ENCODE peak calls at places on chromosomes 5 and 9, in five cellular contexts. One of them, this sample, is unnamed.

GRCh38 chr9:133825555-133826198 is 87.5 kb upstream of the SARDH start:
- DNase-seq in HCT116: no peak
- DNase-seq in SK-N-SH: no peak
- DNase-seq in HepG2: no peak
- DNase-seq in H1: no peak
- DNase-seq in this sample: no peak

GRCh38 chr5:178323541-178323865 is 90.9 kb upstream of the PHYKPL start:
- DNase-seq in HepG2: no peak
- DNase-seq in H1: peak; percentile 45
- DNase-seq in SK-N-SH: no peak
- DNase-seq in HCT116: no peak
- DNase-seq in this sample: no peak

GRCh38 chr5:163770625-163771024 is 265.2 kb downstream of the MAT2B start:
- DNase-seq in SK-N-SH: no peak
- DNase-seq in HCT116: no peak
- DNase-seq in H1: no peak
- DNase-seq in HepG2: no peak
- DNase-seq in this sample: no peak

GRCh38 chr5:176429972-176430371 is 13.6 kb upstream of the CLTB start:
- DNase-seq in H1: no peak
- DNase-seq in HepG2: peak; percentile 60
- DNase-seq in HCT116: no peak
- DNase-seq in SK-N-SH: no peak
- DNase-seq in this sample: no peak

GRCh38 chr5:134507495-134507894 is 18.0 kb upstream of the JADE2 start:
- DNase-seq in H1: no peak
- DNase-seq in SK-N-SH: no peak
- DNase-seq in HepG2: no peak
- DNase-seq in HCT116: no peak
- DNase-seq in this sample: no peak

GRCh38 chr9:35845824-35846771 is 17.1 kb downstream of the TMEM8B start:
- DNase-seq in SK-N-SH: no peak
- DNase-seq in HCT116: no peak
- DNase-seq in HepG2: no peak
- DNase-seq in H1: peak; percentile 81
- DNase-seq in this sample: no peak

GRCh38 chr5:139671096-139671841 is 23.1 kb downstream of the CXXC5 start:
- DNase-seq in HepG2: no peak
- DNase-seq in H1: no peak
- DNase-seq in SK-N-SH: no peak
- DNase-seq in HCT116: no peak
- DNase-seq in this sample: no peak

GRCh38 chr5:100517301-100517974 is 17.7 kb upstream of the FAM174A start:
- DNase-seq in H1: no peak
- DNase-seq in HepG2: no peak
- DNase-seq in HCT116: no peak
- DNase-seq in SK-N-SH: no peak
- DNase-seq in this sample: peak; percentile 84

GRCh38 chr5:154858972-154859950 is 834 bp downstream of the CNOT8 start:
- DNase-seq in H1: no peak
- DNase-seq in HCT116: no peak
- DNase-seq in SK-N-SH: no peak
- DNase-seq in HepG2: no peak
- DNase-seq in this sample: no peak

GRCh38 chr5:21823588-21823987 is 1029.6 kb downstream of the CDH12 start:
- DNase-seq in H1: no peak
- DNase-seq in SK-N-SH: no peak
- DNase-seq in HCT116: no peak
- DNase-seq in HepG2: no peak
- DNase-seq in this sample: no peak

GRCh38 chr5:132424167-132424935 is 54.8 kb downstream of the SLC22A5 start:
- DNase-seq in HepG2: no peak
- DNase-seq in HCT116: no peak
- DNase-seq in H1: no peak
- DNase-seq in SK-N-SH: no peak
- DNase-seq in this sample: no peak

GRCh38 chr5:143040622-143041021 is 270.4 kb downstream of the ARHGAP26 start:
- DNase-seq in H1: no peak
- DNase-seq in HepG2: no peak
- DNase-seq in SK-N-SH: no peak
- DNase-seq in HCT116: no peak
- DNase-seq in this sample: no peak

DNA sequence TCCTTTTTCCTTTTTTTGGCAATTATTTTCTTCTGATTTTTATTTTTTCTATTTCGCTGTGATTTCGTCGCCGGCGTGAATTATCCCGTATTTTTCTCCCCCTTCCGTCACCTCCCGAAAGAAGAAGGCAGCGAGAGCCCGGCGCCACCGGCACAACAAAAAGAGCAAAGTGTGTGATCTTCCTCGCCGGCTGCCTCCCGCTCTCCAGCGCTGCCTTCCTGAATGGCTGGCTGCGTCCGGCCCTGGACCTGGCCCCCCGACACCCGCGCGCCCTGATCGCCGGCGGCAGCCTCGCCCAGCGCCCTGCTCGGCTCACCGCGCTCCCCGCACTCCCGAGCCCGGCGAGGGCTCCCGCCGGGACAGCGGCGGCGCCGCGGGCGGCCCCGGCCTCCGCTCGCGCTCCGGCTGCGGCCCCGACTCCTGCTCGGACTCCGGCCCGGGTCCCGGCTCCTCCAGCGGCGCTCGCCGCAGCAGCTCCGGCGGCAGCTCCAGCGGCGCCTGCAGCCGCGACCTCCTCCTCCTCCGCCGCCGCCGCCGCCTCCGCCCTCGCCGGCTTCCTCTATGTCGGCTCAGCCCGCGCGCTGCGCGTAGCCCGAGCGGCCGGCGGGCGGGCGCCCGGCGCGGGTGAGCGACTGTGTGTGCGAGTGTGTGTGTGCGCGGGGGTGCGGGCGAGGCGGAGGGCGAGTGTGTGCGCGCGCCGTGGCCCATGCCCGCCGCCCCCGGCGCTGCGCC is 943 bp downstream of the NR2F1 start:
- DNase-seq in H1: no peak
- DNase-seq in HCT116: no peak
- DNase-seq in HepG2: peak; percentile 32
- DNase-seq in SK-N-SH: peak; percentile 81
- DNase-seq in this sample: no peak
- TF ChIP-seq JUND in H1: no peak
- TF ChIP-seq JUND in HCT116: no peak
- TF ChIP-seq JUND in HepG2: no peak
- TF ChIP-seq JUND in SK-N-SH: no peak
- TF ChIP-seq JUND in this sample: no peak

DNA sequence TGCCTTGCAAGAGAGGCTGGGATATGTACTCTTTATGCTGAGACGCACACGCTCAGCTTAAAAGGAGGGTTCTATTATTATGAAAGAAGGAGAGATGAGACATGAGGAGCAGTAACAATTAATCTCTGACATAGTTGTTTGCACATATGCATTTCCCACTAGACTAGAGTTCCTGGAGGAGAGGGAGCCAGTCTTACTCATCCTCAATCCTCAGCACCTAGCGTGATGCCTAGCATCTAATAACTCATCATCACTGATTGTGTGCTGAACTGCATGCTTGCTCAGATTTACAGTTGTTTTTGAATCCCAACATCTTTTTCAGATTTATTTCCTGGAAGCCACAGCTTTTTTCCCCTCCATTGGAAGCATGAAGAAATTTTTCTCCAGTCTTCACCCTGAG is 35.5 kb downstream of the GCNT4 start:
- DNase-seq in H1: no peak
- DNase-seq in SK-N-SH: no peak
- DNase-seq in HCT116: no peak
- DNase-seq in HepG2: no peak
- DNase-seq in this sample: no peak
- TF ChIP-seq JUND in H1: no peak
- TF ChIP-seq JUND in SK-N-SH: no peak
- TF ChIP-seq JUND in HCT116: no peak
- TF ChIP-seq JUND in HepG2: no peak
- TF ChIP-seq JUND in this sample: no peak

DNA sequence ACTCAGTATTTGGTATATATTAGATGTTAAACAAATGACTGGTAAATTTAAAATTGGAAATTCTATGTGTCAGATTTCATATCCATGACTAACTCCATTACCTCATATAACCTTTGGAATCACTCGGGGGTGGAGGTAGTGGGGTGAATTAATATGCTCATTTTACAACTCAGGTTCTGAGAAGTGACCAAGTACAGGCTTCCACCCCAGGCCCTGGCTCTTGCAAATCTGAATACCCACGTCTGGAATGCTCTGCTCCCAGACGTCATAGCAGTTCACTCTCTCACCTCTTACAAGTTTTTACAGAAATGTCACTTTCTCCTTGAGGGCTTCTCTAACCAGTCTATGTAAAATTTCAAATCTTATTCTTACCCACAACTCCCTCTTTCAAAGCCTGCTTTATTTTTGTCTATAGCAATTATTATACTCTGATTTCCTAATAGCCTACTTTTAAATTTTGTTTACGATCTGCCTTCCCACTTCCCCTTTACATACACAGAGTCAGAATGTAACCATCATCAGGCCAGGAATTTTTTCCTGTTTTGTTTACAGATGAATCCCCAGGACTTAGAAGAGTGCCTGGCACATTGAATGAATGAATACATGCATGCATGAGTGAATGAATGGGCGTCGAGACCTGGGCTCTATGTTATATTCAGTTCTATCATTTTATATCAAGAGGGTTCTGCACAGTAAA is 134.1 kb upstream of the IFNE start:
- DNase-seq in HepG2: no peak
- DNase-seq in HCT116: peak; percentile 93
- DNase-seq in H1: no peak
- DNase-seq in SK-N-SH: no peak
- DNase-seq in this sample: no peak
- TF ChIP-seq JUND in HepG2: no peak
- TF ChIP-seq JUND in HCT116: peak; percentile 61
- TF ChIP-seq JUND in H1: no peak
- TF ChIP-seq JUND in SK-N-SH: no peak
- TF ChIP-seq JUND in this sample: no peak

GRCh38 chr9:124629600-124629999 is 122.4 kb upstream of the NR5A1 start:
- DNase-seq in HepG2: no peak
- DNase-seq in HCT116: no peak
- DNase-seq in SK-N-SH: no peak
- DNase-seq in H1: no peak
- DNase-seq in this sample: no peak
- TF ChIP-seq JUND in HepG2: no peak
- TF ChIP-seq JUND in HCT116: no peak
- TF ChIP-seq JUND in SK-N-SH: no peak
- TF ChIP-seq JUND in H1: no peak
- TF ChIP-seq JUND in this sample: no peak

GRCh38 chr5:67063055-67063454 is 133.5 kb downstream of the CD180 start:
- DNase-seq in HCT116: no peak
- DNase-seq in SK-N-SH: no peak
- DNase-seq in H1: no peak
- DNase-seq in HepG2: no peak
- DNase-seq in this sample: no peak

GRCh38 chr5:67065237-67065636 is 131.4 kb downstream of the CD180 start:
- DNase-seq in H1: no peak
- DNase-seq in HCT116: no peak
- DNase-seq in SK-N-SH: no peak
- DNase-seq in HepG2: no peak
- DNase-seq in this sample: no peak

GRCh38 chr5:67061511-67061910 is 135.1 kb downstream of the CD180 start:
- DNase-seq in HepG2: no peak
- DNase-seq in SK-N-SH: no peak
- DNase-seq in HCT116: no peak
- DNase-seq in H1: no peak
- DNase-seq in this sample: no peak

GRCh38 chr5:67065697-67066096 is 130.9 kb downstream of the CD180 start:
- DNase-seq in HepG2: no peak
- DNase-seq in H1: no peak
- DNase-seq in SK-N-SH: no peak
- DNase-seq in HCT116: no peak
- DNase-seq in this sample: no peak

DNA sequence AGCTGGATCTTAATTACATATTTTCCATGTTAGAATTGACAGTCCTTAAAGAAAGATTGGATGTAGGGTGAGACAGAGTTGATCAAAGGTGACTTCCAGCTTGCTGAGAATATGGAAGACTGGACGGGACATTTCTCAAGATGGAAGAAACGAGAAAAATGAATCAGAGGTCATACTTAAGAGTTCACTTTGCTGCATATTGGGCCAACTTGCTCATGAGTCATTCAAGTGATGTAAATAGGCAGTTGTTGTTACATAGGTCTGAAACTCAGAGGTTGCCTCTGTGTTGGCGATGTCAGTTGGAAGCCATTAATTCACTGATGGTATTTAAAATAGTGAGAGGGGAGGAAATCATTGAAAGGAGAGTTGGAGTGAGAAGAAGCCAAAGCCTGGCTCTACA is 132.8 kb downstream of the CD180 start:
- DNase-seq in H1: no peak
- DNase-seq in HepG2: no peak
- DNase-seq in SK-N-SH: no peak
- DNase-seq in HCT116: no peak
- DNase-seq in this sample: no peak
- TF ChIP-seq JUND in H1: no peak
- TF ChIP-seq JUND in HepG2: no peak
- TF ChIP-seq JUND in SK-N-SH: no peak
- TF ChIP-seq JUND in HCT116: no peak
- TF ChIP-seq JUND in this sample: no peak

GRCh38 chr9:128084746-128085145 is 16.7 kb downstream of the SLC25A25 start:
- DNase-seq in HCT116: no peak
- DNase-seq in HepG2: no peak
- DNase-seq in H1: no peak
- DNase-seq in SK-N-SH: no peak
- DNase-seq in this sample: no peak

GRCh38 chr9:128081052-128081451 is 13.0 kb downstream of the SLC25A25 start:
- DNase-seq in SK-N-SH: peak; percentile 44
- DNase-seq in HepG2: no peak
- DNase-seq in H1: no peak
- DNase-seq in HCT116: no peak
- DNase-seq in this sample: no peak

GRCh38 chr9:128078504-128079434 is 10.7 kb downstream of the SLC25A25 start:
- DNase-seq in SK-N-SH: no peak
- DNase-seq in HepG2: no peak
- DNase-seq in H1: no peak
- DNase-seq in HCT116: peak; percentile 79
- DNase-seq in this sample: peak; percentile 33

GRCh38 chr9:128080218-128080617 is 12.2 kb downstream of the SLC25A25 start:
- DNase-seq in SK-N-SH: no peak
- DNase-seq in HepG2: no peak
- DNase-seq in H1: no peak
- DNase-seq in HCT116: no peak
- DNase-seq in this sample: no peak

DNA sequence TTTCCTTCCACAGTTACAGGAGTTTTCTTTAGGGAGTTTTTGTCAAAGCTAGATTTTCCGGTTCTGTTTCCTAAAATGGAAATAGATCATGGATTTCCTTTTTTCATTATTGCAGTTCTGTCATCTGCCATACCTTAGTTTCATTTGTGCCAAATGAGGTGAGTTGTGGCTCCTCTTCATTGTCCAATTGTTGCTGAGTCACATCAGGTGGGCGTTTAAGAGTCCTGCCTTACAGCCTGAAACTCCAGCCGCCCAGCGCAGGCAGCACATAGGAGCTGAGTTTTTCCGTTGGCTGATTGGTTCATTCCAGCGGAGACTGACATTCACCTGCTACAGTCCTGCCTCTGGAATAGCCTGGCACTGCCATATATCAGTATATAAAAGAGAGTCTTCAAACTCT is 14.1 kb downstream of the SLC25A25 start:
- DNase-seq in HCT116: peak; percentile 51
- DNase-seq in SK-N-SH: no peak
- DNase-seq in H1: no peak
- DNase-seq in HepG2: no peak
- DNase-seq in this sample: peak; percentile 65
- TF ChIP-seq JUND in HCT116: peak; percentile 57
- TF ChIP-seq JUND in SK-N-SH: no peak
- TF ChIP-seq JUND in H1: no peak
- TF ChIP-seq JUND in HepG2: no peak
- TF ChIP-seq JUND in this sample: no peak

GRCh38 chr5:121967187-121967586 is 5.4 kb downstream of the SRFBP1 start:
- DNase-seq in H1: no peak
- DNase-seq in SK-N-SH: no peak
- DNase-seq in HepG2: no peak
- DNase-seq in HCT116: no peak
- DNase-seq in this sample: peak; percentile 25
- TF ChIP-seq JUND in H1: no peak
- TF ChIP-seq JUND in SK-N-SH: no peak
- TF ChIP-seq JUND in HepG2: no peak
- TF ChIP-seq JUND in HCT116: no peak
- TF ChIP-seq JUND in this sample: no peak